ENCODE peak calls at places on chromosomes 16 and 17, in nine cellular contexts. Y, A, M, G, L, U, Q, T and I are unnamed samples.

GRCh38 chr17:70138309-70138865 is 30.9 kb upstream of the KCNJ2 start:
- DNase-seq in Y (no peak), U (no peak), L (no peak), M (no peak), Q (peak), T (no peak), A (no peak), G (no peak), I (no peak)

GRCh38 chr16:30659507-30660423 is 1.5 kb downstream of the FBRS start:
- DNase-seq in M (no peak), G (no peak), Q (no peak), A (no peak), Y (peak), L (peak), U (no peak), T (no peak), I (peak)

GRCh38 chr16:82639666-82640336 is 13.0 kb downstream of the CDH13 start:
- DNase-seq in A (no peak), Q (peak), L (no peak), U (no peak), Y (peak), M (peak), T (no peak), G (no peak), I (peak)

GRCh38 chr16:29000019-29000418 is 15.2 kb downstream of the LAT start:
- DNase-seq in T (no peak), U (no peak), A (no peak), Y (no peak), G (no peak), Q (no peak), M (no peak), L (no peak), I (no peak)

GRCh38 chr17:42101513-42102292 is 3.4 kb upstream of the ZNF385C start:
- DNase-seq in M (peak), U (peak), A (no peak), L (peak), Y (peak), Q (peak), T (no peak), G (no peak), I (peak)

GRCh38 chr16:47567321-47567720 is 106.2 kb downstream of the PHKB start:
- DNase-seq in L (no peak), G (no peak), Q (no peak), M (no peak), U (no peak), T (no peak), Y (no peak), A (no peak), I (no peak)

GRCh38 chr17:44199553-44200477 is at the start of gene ATXN7L3:
- DNase-seq in L (peak), T (peak), G (peak), U (peak), M (peak), Y (peak), A (peak), Q (peak), I (peak)

GRCh38 chr17:80146121-80147034 is 550 bp downstream of the EIF4A3 start:
- DNase-seq in A (no peak), T (no peak), U (no peak), G (no peak), M (peak), Y (no peak), L (peak), Q (no peak), I (peak)

GRCh38 chr17:31549121-31549524 is 157.6 kb downstream of the RAB11FIP4 start:
- DNase-seq in U (no peak), A (no peak), T (no peak), M (peak), Q (no peak), G (no peak), L (peak), Y (peak), I (no peak)

GRCh38 chr17:9839433-9839832 is 13.7 kb downstream of the GLP2R start:
- DNase-seq in T (no peak), A (no peak), Q (no peak), M (no peak), L (no peak), Y (no peak), G (no peak), U (no peak), I (no peak)

GRCh38 chr17:6591599-6592158 is 35.3 kb upstream of the PITPNM3 start:
- DNase-seq in L (no peak), U (no peak), T (no peak), G (no peak), M (no peak), Q (peak), Y (peak), A (no peak), I (no peak)

GRCh38 chr17:57622886-57623433 is 122.1 kb downstream of the CCDC182 start:
- DNase-seq in A (no peak), U (no peak), G (no peak), Y (peak), T (no peak), L (peak), M (peak), Q (peak), I (peak)

GRCh38 chr16:71467810-71468209 is 5.8 kb upstream of the ZNF23 start:
- DNase-seq in U (no peak), G (no peak), A (no peak), M (peak), L (peak), T (no peak), Y (peak), Q (peak), I (peak)

GRCh38 chr16:86975445-86975844 is 341.7 kb downstream of the C16orf95 start:
- DNase-seq in Q (peak), Y (peak), L (no peak), M (peak), T (no peak), G (peak), A (peak), U (peak), I (no peak)

GRCh38 chr17:8922451-8922850 is 43.1 kb downstream of the PIK3R5 start:
- DNase-seq in G (peak), Q (peak), T (no peak), Y (peak), U (no peak), L (no peak), M (no peak), A (no peak), I (no peak)

GRCh38 chr16:71364306-71364705 is 5.8 kb downstream of the CALB2 start:
- DNase-seq in L (no peak), Y (no peak), A (no peak), Q (no peak), U (no peak), M (no peak), T (no peak), G (no peak), I (no peak)

GRCh38 chr16:46688101-46688656 is 799 bp downstream of the VPS35 start:
- DNase-seq in U (no peak), M (no peak), Y (no peak), L (no peak), A (peak), G (peak), Q (peak), T (no peak), I (no peak)

GRCh38 chr16:4393243-4393606 is 21.6 kb downstream of the VASN start:
- DNase-seq in A (no peak), M (no peak), Y (peak), L (no peak), U (no peak), T (peak), G (peak), Q (no peak), I (no peak)

GRCh38 chr17:39153541-39154111 is 2.2 kb upstream of the PLXDC1 start:
- DNase-seq in T (peak), Y (peak), G (peak), A (peak), U (peak), Q (peak), L (peak), M (peak), I (peak)
- TF ChIP-seq CTCF in T (no peak), Y (no peak), G (peak), A (no peak), U (peak), Q (peak), L (peak), M (peak), I (no peak)

GRCh38 chr16:85057212-85057889 is 29.8 kb downstream of the KIAA0513 start:
- DNase-seq in M (peak), Q (no peak), A (no peak), G (no peak), L (peak), T (no peak), Y (no peak), U (no peak), I (no peak)
- TF ChIP-seq CTCF in M (no peak), Q (peak), A (no peak), G (peak), L (peak), T (no peak), Y (peak), U (no peak), I (peak)

DNA sequence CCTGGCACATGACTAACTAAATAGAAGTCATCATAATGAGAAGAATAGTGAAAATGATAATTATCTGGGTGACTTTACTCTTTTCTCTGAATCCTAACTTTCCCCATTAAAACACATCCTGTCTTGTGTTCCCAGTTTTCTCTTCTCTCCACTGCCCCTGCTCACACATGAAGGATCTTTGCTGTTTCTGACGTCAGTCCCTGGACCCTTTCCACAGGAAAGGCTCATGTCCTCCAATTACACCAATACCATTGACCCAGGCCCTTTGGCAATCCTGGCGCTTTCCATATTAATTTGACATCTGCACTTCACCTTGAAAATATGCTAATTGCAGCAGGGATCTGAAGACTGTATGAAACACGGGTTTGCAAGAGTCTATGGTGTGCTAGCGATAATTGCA is 170.1 kb upstream of the GOT2 start:
- DNase-seq in Y (no peak), U (no peak), Q (no peak), A (no peak), M (no peak), L (no peak), T (no peak), G (no peak), I (no peak)
- TF ChIP-seq CTCF in Y (no peak), U (no peak), Q (no peak), A (no peak), M (no peak), L (no peak), T (no peak), G (no peak), I (no peak)

GRCh38 chr16:6081320-6081976 is 983.9 kb upstream of the EEF2KMT start:
- DNase-seq in M (peak), T (no peak), G (no peak), L (peak), A (no peak), U (no peak), Y (peak), Q (peak), I (no peak)
- TF ChIP-seq CTCF in M (peak), T (peak), G (peak), L (peak), A (no peak), U (no peak), Y (peak), Q (peak), I (no peak)